ENCODE peak calls at places on chromosomes 11 and 22, in six cellular contexts. One of them, this sample, is unnamed.

GRCh38 chr11:47466701-47467250 is 17.8 kb upstream of the RAPSN start:
- DNase-seq in fibroblast of the aortic adventitia: peak; percentile 65
- DNase-seq in HCT116: no peak
- DNase-seq in cardiac muscle cell: peak; percentile 78
- DNase-seq in astrocyte of the spinal cord: peak; percentile 79
- DNase-seq in GM12865: no peak
- DNase-seq in this sample: peak; percentile 87

GRCh38 chr11:61691378-61692156 is 11.4 kb downstream of the DAGLA start:
- DNase-seq in fibroblast of the aortic adventitia: no peak
- DNase-seq in HCT116: no peak
- DNase-seq in cardiac muscle cell: no peak
- DNase-seq in astrocyte of the spinal cord: no peak
- DNase-seq in GM12865: no peak
- DNase-seq in this sample: no peak

GRCh38 chr11:119306373-119306890 is 10.5 kb downstream of the MCAM start:
- DNase-seq in fibroblast of the aortic adventitia: peak; percentile 19
- DNase-seq in HCT116: no peak
- DNase-seq in cardiac muscle cell: peak; percentile 46
- DNase-seq in astrocyte of the spinal cord: no peak
- DNase-seq in GM12865: no peak
- DNase-seq in this sample: peak; percentile 57

GRCh38 chr11:70583781-70584218 is 185.5 kb downstream of the CTTN start:
- DNase-seq in fibroblast of the aortic adventitia: no peak
- DNase-seq in HCT116: no peak
- DNase-seq in cardiac muscle cell: no peak
- DNase-seq in astrocyte of the spinal cord: no peak
- DNase-seq in GM12865: no peak
- DNase-seq in this sample: no peak

GRCh38 chr22:46171940-46172339 is 21.6 kb downstream of the PPARA start:
- DNase-seq in fibroblast of the aortic adventitia: peak; percentile 50
- DNase-seq in HCT116: peak; percentile 15
- DNase-seq in cardiac muscle cell: peak; percentile 78
- DNase-seq in astrocyte of the spinal cord: peak; percentile 62
- DNase-seq in GM12865: no peak
- DNase-seq in this sample: peak; percentile 80

GRCh38 chr11:18065572-18065971 is 19.5 kb upstream of the TPH1 start:
- DNase-seq in fibroblast of the aortic adventitia: no peak
- DNase-seq in HCT116: no peak
- DNase-seq in cardiac muscle cell: no peak
- DNase-seq in astrocyte of the spinal cord: no peak
- DNase-seq in GM12865: no peak
- DNase-seq in this sample: no peak

GRCh38 chr11:105923814-105924213 is 98.2 kb downstream of the MSANTD4 start:
- DNase-seq in fibroblast of the aortic adventitia: peak; percentile 67
- DNase-seq in HCT116: no peak
- DNase-seq in cardiac muscle cell: peak; percentile 41
- DNase-seq in astrocyte of the spinal cord: peak; percentile 74
- DNase-seq in GM12865: no peak
- DNase-seq in this sample: peak; percentile 71

GRCh38 chr22:22099833-22100812 is 117.5 kb upstream of the TOP3B start:
- DNase-seq in fibroblast of the aortic adventitia: peak; percentile 16
- DNase-seq in HCT116: peak; percentile 35
- DNase-seq in cardiac muscle cell: peak; percentile 13
- DNase-seq in astrocyte of the spinal cord: no peak
- DNase-seq in GM12865: peak; percentile 5
- DNase-seq in this sample: peak; percentile 8

GRCh38 chr22:37661160-37661924 is 2.8 kb downstream of the PDXP start:
- DNase-seq in fibroblast of the aortic adventitia: peak; percentile 73
- DNase-seq in HCT116: no peak
- DNase-seq in cardiac muscle cell: peak; percentile 62
- DNase-seq in astrocyte of the spinal cord: peak; percentile 77
- DNase-seq in GM12865: peak; percentile 50
- DNase-seq in this sample: peak; percentile 70

GRCh38 chr22:42269407-42270177 is 861 bp downstream of the TCF20 start:
- DNase-seq in fibroblast of the aortic adventitia: no peak
- DNase-seq in HCT116: peak; percentile 48
- DNase-seq in cardiac muscle cell: peak; percentile 15
- DNase-seq in astrocyte of the spinal cord: no peak
- DNase-seq in GM12865: peak; percentile 83
- DNase-seq in this sample: peak; percentile 27

GRCh38 chr22:26399288-26399687 is 29.8 kb upstream of the ASPHD2 start:
- DNase-seq in fibroblast of the aortic adventitia: peak; percentile 42
- DNase-seq in HCT116: no peak
- DNase-seq in cardiac muscle cell: no peak
- DNase-seq in astrocyte of the spinal cord: no peak
- DNase-seq in GM12865: no peak
- DNase-seq in this sample: peak; percentile 6

GRCh38 chr22:20125201-20126174 is 6.1 kb upstream of the ZDHHC8 start:
- DNase-seq in fibroblast of the aortic adventitia: no peak
- DNase-seq in HCT116: no peak
- DNase-seq in cardiac muscle cell: no peak
- DNase-seq in astrocyte of the spinal cord: no peak
- DNase-seq in GM12865: no peak
- DNase-seq in this sample: no peak

DNA sequence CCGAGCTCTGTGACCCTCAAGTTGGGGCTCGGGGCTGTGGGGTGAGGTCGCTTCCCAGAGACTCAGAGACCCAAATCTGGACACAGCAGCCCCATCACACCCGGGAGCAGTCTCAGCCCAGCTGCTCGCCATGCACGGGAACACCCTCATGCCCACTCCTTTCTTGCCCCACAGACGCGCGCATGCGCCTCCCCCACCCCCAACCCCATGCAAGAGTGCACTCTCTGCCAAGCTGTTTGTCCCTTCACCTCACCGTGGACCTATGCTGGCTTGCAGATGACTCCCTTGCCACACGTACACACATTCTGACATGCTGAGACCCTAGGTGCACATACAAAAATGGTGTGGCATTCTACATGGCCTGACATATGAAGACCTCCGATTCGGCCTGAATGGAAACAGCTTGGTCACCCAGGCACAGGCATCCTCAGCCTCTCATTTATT is 500 bp upstream of the CD248 start:
- DNase-seq in fibroblast of the aortic adventitia: peak; percentile 72
- DNase-seq in HCT116: no peak
- DNase-seq in cardiac muscle cell: peak; percentile 87
- DNase-seq in astrocyte of the spinal cord: no peak
- DNase-seq in GM12865: no peak
- DNase-seq in this sample: peak; percentile 66
- H3K4me3 ChIP-seq in fibroblast of the aortic adventitia: peak overlapping the region; percentile 42
- H3K4me3 ChIP-seq in HCT116: no peak overlapping the region
- H3K4me3 ChIP-seq in cardiac muscle cell: no peak overlapping the region
- H3K4me3 ChIP-seq in astrocyte of the spinal cord: no peak overlapping the region
- H3K4me3 ChIP-seq in GM12865: no peak overlapping the region
- H3K4me3 ChIP-seq in this sample: no peak overlapping the region

GRCh38 chr11:3046190-3046589 is 11.0 kb downstream of the CARS1 start:
- DNase-seq in fibroblast of the aortic adventitia: no peak
- DNase-seq in HCT116: no peak
- DNase-seq in cardiac muscle cell: no peak
- DNase-seq in astrocyte of the spinal cord: no peak
- DNase-seq in GM12865: no peak
- DNase-seq in this sample: peak; percentile 22
- TF ChIP-seq CTCF in fibroblast of the aortic adventitia: peak; percentile 32
- TF ChIP-seq CTCF in HCT116: no peak
- TF ChIP-seq CTCF in cardiac muscle cell: peak; percentile 19
- TF ChIP-seq CTCF in astrocyte of the spinal cord: peak; percentile 46
- TF ChIP-seq CTCF in GM12865: peak; percentile 8
- TF ChIP-seq CTCF in this sample: peak; percentile 32

GRCh38 chr11:67463680-67464410 is 5.2 kb downstream of the TMEM134 start:
- DNase-seq in fibroblast of the aortic adventitia: no peak
- DNase-seq in HCT116: peak; percentile 73
- DNase-seq in cardiac muscle cell: no peak
- DNase-seq in astrocyte of the spinal cord: no peak
- DNase-seq in GM12865: peak; percentile 69
- DNase-seq in this sample: peak; percentile 62
- H3K4me3 ChIP-seq in fibroblast of the aortic adventitia: no peak overlapping the region
- H3K4me3 ChIP-seq in HCT116: peak overlapping the region; percentile 96
- H3K4me3 ChIP-seq in cardiac muscle cell: no peak overlapping the region
- H3K4me3 ChIP-seq in astrocyte of the spinal cord: peak overlapping the region; percentile 67
- H3K4me3 ChIP-seq in GM12865: peak overlapping the region; percentile 80
- H3K4me3 ChIP-seq in this sample: peak overlapping the region; percentile 15

DNA sequence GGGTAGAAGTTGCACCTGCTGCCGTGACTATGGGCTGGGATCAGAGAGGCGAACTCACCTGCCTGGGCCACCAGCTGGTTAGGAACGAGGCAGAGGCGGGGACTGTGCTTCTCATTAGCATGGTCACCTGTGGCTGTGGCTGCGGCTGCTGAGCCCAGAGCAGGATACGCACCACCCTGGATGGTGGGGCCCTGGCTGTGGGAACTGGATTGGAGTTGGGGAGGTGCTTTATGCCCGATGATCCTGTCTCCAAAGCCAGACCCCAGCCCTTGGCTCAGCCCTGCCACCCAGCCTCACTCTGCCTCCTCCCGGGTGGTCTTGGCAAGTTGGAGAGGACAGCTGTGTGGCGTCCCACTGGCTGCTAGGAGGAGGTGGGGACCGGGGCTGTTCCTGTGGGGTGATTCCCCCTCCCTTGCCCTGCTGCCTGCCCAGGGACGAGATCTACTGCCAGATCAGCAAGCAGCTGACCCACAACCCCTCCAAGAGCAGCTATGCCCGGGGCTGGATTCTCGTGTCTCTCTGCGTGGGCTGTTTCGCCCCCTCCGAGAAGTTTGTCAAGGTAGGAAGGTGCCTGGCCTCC is 61.0 kb downstream of the MYO7A start:
- DNase-seq in fibroblast of the aortic adventitia: no peak
- DNase-seq in HCT116: no peak
- DNase-seq in cardiac muscle cell: no peak
- DNase-seq in astrocyte of the spinal cord: no peak
- DNase-seq in GM12865: no peak
- DNase-seq in this sample: no peak
- TF ChIP-seq CTCF in fibroblast of the aortic adventitia: no peak
- TF ChIP-seq CTCF in HCT116: no peak
- TF ChIP-seq CTCF in cardiac muscle cell: no peak
- TF ChIP-seq CTCF in astrocyte of the spinal cord: no peak
- TF ChIP-seq CTCF in GM12865: no peak
- TF ChIP-seq CTCF in this sample: no peak

GRCh38 chr11:2534131-2534956 is 89.5 kb downstream of the KCNQ1 start:
- DNase-seq in fibroblast of the aortic adventitia: no peak
- DNase-seq in HCT116: peak; percentile 53
- DNase-seq in cardiac muscle cell: no peak
- DNase-seq in astrocyte of the spinal cord: no peak
- DNase-seq in GM12865: no peak
- DNase-seq in this sample: no peak

GRCh38 chr11:2531277-2531986 is 86.6 kb downstream of the KCNQ1 start:
- DNase-seq in fibroblast of the aortic adventitia: peak; percentile 58
- DNase-seq in HCT116: peak; percentile 32
- DNase-seq in cardiac muscle cell: peak; percentile 67
- DNase-seq in astrocyte of the spinal cord: peak; percentile 41
- DNase-seq in GM12865: peak; percentile 63
- DNase-seq in this sample: peak; percentile 68

GRCh38 chr11:2531987-2532703 is 87.3 kb downstream of the KCNQ1 start:
- DNase-seq in fibroblast of the aortic adventitia: no peak
- DNase-seq in HCT116: no peak
- DNase-seq in cardiac muscle cell: no peak
- DNase-seq in astrocyte of the spinal cord: no peak
- DNase-seq in GM12865: no peak
- DNase-seq in this sample: no peak

GRCh38 chr11:2533642-2534115 is 88.9 kb downstream of the KCNQ1 start:
- DNase-seq in fibroblast of the aortic adventitia: peak; percentile 89
- DNase-seq in HCT116: peak; percentile 63
- DNase-seq in cardiac muscle cell: peak; percentile 96
- DNase-seq in astrocyte of the spinal cord: peak; percentile 93
- DNase-seq in GM12865: peak; percentile 36
- DNase-seq in this sample: peak; percentile 92

GRCh38 chr11:2532704-2533641 is 88.2 kb downstream of the KCNQ1 start:
- DNase-seq in fibroblast of the aortic adventitia: peak; percentile 89
- DNase-seq in HCT116: peak; percentile 89
- DNase-seq in cardiac muscle cell: peak; percentile 95
- DNase-seq in astrocyte of the spinal cord: peak; percentile 91
- DNase-seq in GM12865: peak; percentile 94
- DNase-seq in this sample: peak; percentile 91
- H3K4me3 ChIP-seq in fibroblast of the aortic adventitia: peak overlapping the region; percentile 35
- H3K4me3 ChIP-seq in HCT116: peak overlapping the region; percentile 65
- H3K4me3 ChIP-seq in cardiac muscle cell: no peak overlapping the region
- H3K4me3 ChIP-seq in astrocyte of the spinal cord: no peak overlapping the region
- H3K4me3 ChIP-seq in GM12865: no peak overlapping the region
- H3K4me3 ChIP-seq in this sample: peak overlapping the region; percentile 23

DNA sequence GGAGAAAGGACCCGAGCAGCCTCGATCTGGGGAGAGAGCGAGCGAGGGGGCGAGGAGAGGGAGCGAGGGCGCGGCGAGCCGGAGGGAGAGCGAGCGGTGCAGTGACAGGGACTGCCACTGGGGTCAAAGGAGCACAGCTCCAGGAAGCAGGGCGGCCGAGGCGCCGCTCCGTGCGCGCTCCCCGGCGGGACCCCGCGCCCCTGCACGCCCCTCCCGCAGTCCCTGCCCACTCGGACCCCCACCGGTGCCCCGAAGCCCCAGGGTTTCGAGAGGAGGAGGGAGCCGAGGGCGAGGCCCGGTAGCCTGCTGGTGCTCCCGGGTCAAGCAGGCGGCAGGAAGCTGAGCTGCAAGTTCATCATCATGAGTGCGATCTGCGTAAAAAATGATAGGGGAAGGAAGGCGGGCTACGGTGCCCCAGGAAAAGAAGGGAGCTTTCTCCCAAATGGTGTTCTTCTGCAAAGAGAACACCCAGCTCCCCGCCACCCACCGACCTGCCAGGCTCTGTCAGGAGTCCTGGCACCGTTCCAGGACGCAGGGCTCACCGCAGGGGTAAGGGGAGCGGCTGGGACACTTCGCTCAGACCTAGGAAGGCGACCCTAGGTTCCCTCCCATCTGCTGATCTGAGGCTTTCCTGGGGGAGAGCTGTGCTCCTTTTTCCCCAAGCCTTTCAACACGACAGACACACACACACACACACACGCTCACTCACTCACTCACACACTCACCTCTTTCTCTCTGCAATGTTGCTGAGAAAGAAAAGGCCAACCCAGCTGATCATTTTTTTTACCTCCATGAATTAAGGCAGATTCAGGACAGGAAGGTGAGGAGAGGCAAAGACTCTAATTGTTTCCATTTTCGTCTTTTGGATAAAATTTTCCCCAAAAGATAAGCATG is at the start of gene MPPED2:
- DNase-seq in fibroblast of the aortic adventitia: peak; percentile 2
- DNase-seq in HCT116: no peak
- DNase-seq in cardiac muscle cell: no peak
- DNase-seq in astrocyte of the spinal cord: no peak
- DNase-seq in GM12865: peak; percentile 43
- DNase-seq in this sample: no peak
- TF ChIP-seq CTCF in fibroblast of the aortic adventitia: no peak
- TF ChIP-seq CTCF in HCT116: no peak
- TF ChIP-seq CTCF in cardiac muscle cell: no peak
- TF ChIP-seq CTCF in astrocyte of the spinal cord: peak; percentile 10
- TF ChIP-seq CTCF in GM12865: peak; percentile 40
- TF ChIP-seq CTCF in this sample: no peak

DNA sequence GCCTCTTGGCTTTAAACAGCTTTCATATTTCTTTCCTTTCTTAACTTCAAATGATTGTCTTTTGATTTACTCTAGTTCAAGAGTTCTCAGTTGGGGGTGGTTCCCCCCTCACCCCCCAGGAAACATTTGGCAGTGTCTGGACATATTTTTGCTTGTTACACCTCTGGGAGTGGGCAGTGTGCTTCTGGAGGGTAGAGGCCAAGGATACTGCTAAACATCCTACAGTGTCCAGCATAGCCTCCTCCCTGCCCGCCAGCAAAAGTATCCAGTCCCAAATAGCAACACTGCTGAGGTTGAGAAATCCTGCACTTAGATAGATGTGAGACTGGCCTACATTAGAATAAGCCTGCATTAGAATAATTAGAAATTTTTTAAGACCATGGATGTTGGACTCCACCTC is 3.2 kb downstream of the PPP6R3 start:
- DNase-seq in fibroblast of the aortic adventitia: no peak
- DNase-seq in HCT116: no peak
- DNase-seq in cardiac muscle cell: peak; percentile 25
- DNase-seq in astrocyte of the spinal cord: no peak
- DNase-seq in GM12865: no peak
- DNase-seq in this sample: no peak
- H3K4me3 ChIP-seq in fibroblast of the aortic adventitia: no peak overlapping the region
- H3K4me3 ChIP-seq in HCT116: no peak overlapping the region
- H3K4me3 ChIP-seq in cardiac muscle cell: no peak overlapping the region
- H3K4me3 ChIP-seq in astrocyte of the spinal cord: no peak overlapping the region
- H3K4me3 ChIP-seq in GM12865: no peak overlapping the region
- H3K4me3 ChIP-seq in this sample: no peak overlapping the region

This sample was measured in cardiac fibroblast.